ENCODE peak calls at places on chromosomes 13 and 19, in ten cellular contexts. One of them, this sample, is unnamed.

GRCh38 chr19:41445575-41445974 is 2.6 kb downstream of the ERICH4 start:
- DNase-seq in lower leg skin: no peak
- DNase-seq in right cardiac atrium: no peak
- DNase-seq in aorta: no peak
- DNase-seq in NCI-H1436: no peak
- DNase-seq in activated naive CD4-positive, alpha-beta T cell treated with anti-CD3 and anti-CD28 coated beads for 36 hours: no peak
- DNase-seq in KBM-7: no peak
- DNase-seq in EL: no peak
- DNase-seq in stimulated activated CD8-positive, alpha-beta memory T cell treated with anti-CD3 and anti-CD28 coated beads, Interleukin-15, amount 100 ng/mL, for 24 hours: no peak
- DNase-seq in amniotic stem cell: no peak
- DNase-seq in this sample: no peak

GRCh38 chr19:5141278-5141925 is 172.5 kb downstream of the KDM4B start:
- DNase-seq in lower leg skin: no peak
- DNase-seq in right cardiac atrium: peak
- DNase-seq in aorta: peak
- DNase-seq in NCI-H1436: no peak
- DNase-seq in activated naive CD4-positive, alpha-beta T cell treated with anti-CD3 and anti-CD28 coated beads for 36 hours: no peak
- DNase-seq in KBM-7: no peak
- DNase-seq in EL: no peak
- DNase-seq in stimulated activated CD8-positive, alpha-beta memory T cell treated with anti-CD3 and anti-CD28 coated beads, Interleukin-15, amount 100 ng/mL, for 24 hours: no peak
- DNase-seq in amniotic stem cell: no peak
- DNase-seq in this sample: no peak

GRCh38 chr13:42680748-42681147 is 100.6 kb upstream of the FAM216B start:
- DNase-seq in lower leg skin: no peak
- DNase-seq in right cardiac atrium: no peak
- DNase-seq in aorta: no peak
- DNase-seq in NCI-H1436: no peak
- DNase-seq in activated naive CD4-positive, alpha-beta T cell treated with anti-CD3 and anti-CD28 coated beads for 36 hours: no peak
- DNase-seq in KBM-7: no peak
- DNase-seq in EL: no peak
- DNase-seq in stimulated activated CD8-positive, alpha-beta memory T cell treated with anti-CD3 and anti-CD28 coated beads, Interleukin-15, amount 100 ng/mL, for 24 hours: no peak
- DNase-seq in amniotic stem cell: no peak
- DNase-seq in this sample: no peak

GRCh38 chr19:10270616-10271394 is at the start of gene ICAM1:
- DNase-seq in lower leg skin: peak
- DNase-seq in right cardiac atrium: peak
- DNase-seq in aorta: peak
- DNase-seq in NCI-H1436: no peak
- DNase-seq in activated naive CD4-positive, alpha-beta T cell treated with anti-CD3 and anti-CD28 coated beads for 36 hours: peak
- DNase-seq in KBM-7: peak
- DNase-seq in EL: peak
- DNase-seq in stimulated activated CD8-positive, alpha-beta memory T cell treated with anti-CD3 and anti-CD28 coated beads, Interleukin-15, amount 100 ng/mL, for 24 hours: no peak
- DNase-seq in amniotic stem cell: no peak
- DNase-seq in this sample: peak

GRCh38 chr13:110341445-110342247 is 34.6 kb downstream of the COL4A2 start:
- DNase-seq in lower leg skin: no peak
- DNase-seq in right cardiac atrium: peak
- DNase-seq in aorta: peak
- DNase-seq in NCI-H1436: no peak
- DNase-seq in activated naive CD4-positive, alpha-beta T cell treated with anti-CD3 and anti-CD28 coated beads for 36 hours: no peak
- DNase-seq in KBM-7: no peak
- DNase-seq in EL: no peak
- DNase-seq in stimulated activated CD8-positive, alpha-beta memory T cell treated with anti-CD3 and anti-CD28 coated beads, Interleukin-15, amount 100 ng/mL, for 24 hours: no peak
- DNase-seq in amniotic stem cell: no peak
- DNase-seq in this sample: no peak

GRCh38 chr13:104140557-104140956 is 1074.3 kb upstream of the SLC10A2 start:
- DNase-seq in lower leg skin: no peak
- DNase-seq in right cardiac atrium: no peak
- DNase-seq in aorta: no peak
- DNase-seq in NCI-H1436: peak
- DNase-seq in activated naive CD4-positive, alpha-beta T cell treated with anti-CD3 and anti-CD28 coated beads for 36 hours: no peak
- DNase-seq in KBM-7: no peak
- DNase-seq in EL: no peak
- DNase-seq in stimulated activated CD8-positive, alpha-beta memory T cell treated with anti-CD3 and anti-CD28 coated beads, Interleukin-15, amount 100 ng/mL, for 24 hours: no peak
- DNase-seq in amniotic stem cell: no peak
- DNase-seq in this sample: no peak

GRCh38 chr19:29645491-29645867 is 19.8 kb upstream of the PLEKHF1 start:
- DNase-seq in lower leg skin: no peak
- DNase-seq in right cardiac atrium: no peak
- DNase-seq in aorta: no peak
- DNase-seq in NCI-H1436: no peak
- DNase-seq in activated naive CD4-positive, alpha-beta T cell treated with anti-CD3 and anti-CD28 coated beads for 36 hours: no peak
- DNase-seq in KBM-7: no peak
- DNase-seq in EL: no peak
- DNase-seq in stimulated activated CD8-positive, alpha-beta memory T cell treated with anti-CD3 and anti-CD28 coated beads, Interleukin-15, amount 100 ng/mL, for 24 hours: no peak
- DNase-seq in amniotic stem cell: no peak
- DNase-seq in this sample: no peak

GRCh38 chr13:77313923-77314322 is 13.0 kb downstream of the MYCBP2 start:
- DNase-seq in lower leg skin: no peak
- DNase-seq in right cardiac atrium: no peak
- DNase-seq in aorta: no peak
- DNase-seq in NCI-H1436: no peak
- DNase-seq in activated naive CD4-positive, alpha-beta T cell treated with anti-CD3 and anti-CD28 coated beads for 36 hours: no peak
- DNase-seq in KBM-7: no peak
- DNase-seq in EL: no peak
- DNase-seq in stimulated activated CD8-positive, alpha-beta memory T cell treated with anti-CD3 and anti-CD28 coated beads, Interleukin-15, amount 100 ng/mL, for 24 hours: no peak
- DNase-seq in amniotic stem cell: no peak
- DNase-seq in this sample: no peak

GRCh38 chr13:75482070-75482819 is at the start of gene TBC1D4:
- DNase-seq in lower leg skin: peak
- DNase-seq in right cardiac atrium: peak
- DNase-seq in aorta: peak
- DNase-seq in NCI-H1436: peak
- DNase-seq in activated naive CD4-positive, alpha-beta T cell treated with anti-CD3 and anti-CD28 coated beads for 36 hours: peak
- DNase-seq in KBM-7: peak
- DNase-seq in EL: peak
- DNase-seq in stimulated activated CD8-positive, alpha-beta memory T cell treated with anti-CD3 and anti-CD28 coated beads, Interleukin-15, amount 100 ng/mL, for 24 hours: peak
- DNase-seq in amniotic stem cell: peak
- DNase-seq in this sample: peak

GRCh38 chr19:12779162-12779993 is 4.0 kb upstream of the HOOK2 start:
- DNase-seq in lower leg skin: no peak
- DNase-seq in right cardiac atrium: peak
- DNase-seq in aorta: peak
- DNase-seq in NCI-H1436: no peak
- DNase-seq in activated naive CD4-positive, alpha-beta T cell treated with anti-CD3 and anti-CD28 coated beads for 36 hours: peak
- DNase-seq in KBM-7: peak
- DNase-seq in EL: peak
- DNase-seq in stimulated activated CD8-positive, alpha-beta memory T cell treated with anti-CD3 and anti-CD28 coated beads, Interleukin-15, amount 100 ng/mL, for 24 hours: no peak
- DNase-seq in amniotic stem cell: no peak
- DNase-seq in this sample: peak

GRCh38 chr13:102569488-102569887 is 27.3 kb upstream of the TPP2 start:
- DNase-seq in lower leg skin: no peak
- DNase-seq in right cardiac atrium: no peak
- DNase-seq in aorta: no peak
- DNase-seq in NCI-H1436: no peak
- DNase-seq in activated naive CD4-positive, alpha-beta T cell treated with anti-CD3 and anti-CD28 coated beads for 36 hours: no peak
- DNase-seq in KBM-7: no peak
- DNase-seq in EL: peak
- DNase-seq in stimulated activated CD8-positive, alpha-beta memory T cell treated with anti-CD3 and anti-CD28 coated beads, Interleukin-15, amount 100 ng/mL, for 24 hours: no peak
- DNase-seq in amniotic stem cell: no peak
- DNase-seq in this sample: no peak

GRCh38 chr19:55173717-55174409 is 6.2 kb downstream of the SYT5 start:
- DNase-seq in lower leg skin: no peak
- DNase-seq in right cardiac atrium: peak
- DNase-seq in aorta: peak
- DNase-seq in NCI-H1436: peak
- DNase-seq in activated naive CD4-positive, alpha-beta T cell treated with anti-CD3 and anti-CD28 coated beads for 36 hours: peak
- DNase-seq in KBM-7: no peak
- DNase-seq in EL: peak
- DNase-seq in stimulated activated CD8-positive, alpha-beta memory T cell treated with anti-CD3 and anti-CD28 coated beads, Interleukin-15, amount 100 ng/mL, for 24 hours: no peak
- DNase-seq in amniotic stem cell: no peak
- DNase-seq in this sample: peak

GRCh38 chr13:113453962-113454361 is 674 bp upstream of the ADPRHL1 start:
- DNase-seq in lower leg skin: no peak
- DNase-seq in right cardiac atrium: no peak
- DNase-seq in aorta: no peak
- DNase-seq in NCI-H1436: no peak
- DNase-seq in activated naive CD4-positive, alpha-beta T cell treated with anti-CD3 and anti-CD28 coated beads for 36 hours: no peak
- DNase-seq in KBM-7: no peak
- DNase-seq in EL: peak
- DNase-seq in stimulated activated CD8-positive, alpha-beta memory T cell treated with anti-CD3 and anti-CD28 coated beads, Interleukin-15, amount 100 ng/mL, for 24 hours: no peak
- DNase-seq in amniotic stem cell: no peak
- DNase-seq in this sample: no peak